ENCODE peak calls at places on chromosome 1, in five cellular contexts. One of them, this sample, is unnamed.

GRCh38 chr1:168626326-168626725 is 49.9 kb downstream of the XCL1 start:
- DNase-seq in GM20000: no peak
- DNase-seq in brain microvascular endothelial cell: no peak
- DNase-seq in AG09309: no peak
- DNase-seq in fibroblast of lung: no peak
- DNase-seq in this sample: no peak

GRCh38 chr1:151612506-151613274 is 840 bp downstream of the SNX27 start:
- DNase-seq in GM20000: peak; percentile 61
- DNase-seq in brain microvascular endothelial cell: no peak
- DNase-seq in AG09309: no peak
- DNase-seq in fibroblast of lung: peak; percentile 23
- DNase-seq in this sample: peak; percentile 34

GRCh38 chr1:235093685-235094592 is 34.7 kb downstream of the TOMM20 start:
- DNase-seq in GM20000: peak; percentile 77
- DNase-seq in brain microvascular endothelial cell: peak; percentile 69
- DNase-seq in AG09309: no peak
- DNase-seq in fibroblast of lung: peak; percentile 45
- DNase-seq in this sample: peak; percentile 69

GRCh38 chr1:183970516-183971300 is 66.8 kb downstream of the COLGALT2 start:
- DNase-seq in GM20000: no peak
- DNase-seq in brain microvascular endothelial cell: no peak
- DNase-seq in AG09309: no peak
- DNase-seq in fibroblast of lung: no peak
- DNase-seq in this sample: no peak

GRCh38 chr1:100622037-100622436 is 84.1 kb downstream of the GPR88 start:
- DNase-seq in GM20000: no peak
- DNase-seq in brain microvascular endothelial cell: peak; percentile 99
- DNase-seq in AG09309: peak; percentile 99
- DNase-seq in fibroblast of lung: peak; percentile 98
- DNase-seq in this sample: no peak

GRCh38 chr1:229753764-229754553 is 127.9 kb downstream of the URB2 start:
- DNase-seq in GM20000: peak; percentile 17
- DNase-seq in brain microvascular endothelial cell: no peak
- DNase-seq in AG09309: no peak
- DNase-seq in fibroblast of lung: no peak
- DNase-seq in this sample: no peak

GRCh38 chr1:37448691-37449417 is 25.5 kb upstream of the ZC3H12A start:
- DNase-seq in GM20000: no peak
- DNase-seq in brain microvascular endothelial cell: no peak
- DNase-seq in AG09309: no peak
- DNase-seq in fibroblast of lung: no peak
- DNase-seq in this sample: no peak

GRCh38 chr1:3775498-3776230 is 3.1 kb downstream of the SMIM1 start:
- DNase-seq in GM20000: peak; percentile 83
- DNase-seq in brain microvascular endothelial cell: peak; percentile 34
- DNase-seq in AG09309: no peak
- DNase-seq in fibroblast of lung: peak; percentile 66
- DNase-seq in this sample: no peak

GRCh38 chr1:40315795-40316594 is 1.1 kb downstream of the COL9A2 start:
- DNase-seq in GM20000: no peak
- DNase-seq in brain microvascular endothelial cell: no peak
- DNase-seq in AG09309: no peak
- DNase-seq in fibroblast of lung: no peak
- DNase-seq in this sample: no peak

GRCh38 chr1:64823691-64824476 is 79.0 kb downstream of the RAVER2 start:
- DNase-seq in GM20000: peak; percentile 56
- DNase-seq in brain microvascular endothelial cell: peak; percentile 79
- DNase-seq in AG09309: peak; percentile 46
- DNase-seq in fibroblast of lung: peak; percentile 69
- DNase-seq in this sample: peak; percentile 43

GRCh38 chr1:94299627-94300552 is 62.5 kb upstream of the ARHGAP29 start:
- DNase-seq in GM20000: no peak
- DNase-seq in brain microvascular endothelial cell: peak; percentile 63
- DNase-seq in AG09309: no peak
- DNase-seq in fibroblast of lung: peak; percentile 85
- DNase-seq in this sample: no peak

GRCh38 chr1:150578278-150579109 is 916 bp downstream of the MCL1 start:
- DNase-seq in GM20000: no peak
- DNase-seq in brain microvascular endothelial cell: peak; percentile 82
- DNase-seq in AG09309: peak; percentile 78
- DNase-seq in fibroblast of lung: peak; percentile 92
- DNase-seq in this sample: no peak

GRCh38 chr1:3811595-3811911 is 15.3 kb upstream of the LRRC47 start:
- DNase-seq in GM20000: peak; percentile 24
- DNase-seq in brain microvascular endothelial cell: no peak
- DNase-seq in AG09309: no peak
- DNase-seq in fibroblast of lung: no peak
- DNase-seq in this sample: no peak

GRCh38 chr1:40096646-40096976 is 441 bp downstream of the PPT1 start:
- DNase-seq in GM20000: no peak
- DNase-seq in brain microvascular endothelial cell: no peak
- DNase-seq in AG09309: no peak
- DNase-seq in fibroblast of lung: no peak
- DNase-seq in this sample: no peak

GRCh38 chr1:33009561-33009960 is 27.1 kb downstream of the AK2 start:
- DNase-seq in GM20000: no peak
- DNase-seq in brain microvascular endothelial cell: no peak
- DNase-seq in AG09309: no peak
- DNase-seq in fibroblast of lung: no peak
- DNase-seq in this sample: no peak

GRCh38 chr1:47587891-47588582 is 150.2 kb downstream of the FOXD2 start:
- DNase-seq in GM20000: no peak
- DNase-seq in brain microvascular endothelial cell: peak; percentile 28
- DNase-seq in AG09309: no peak
- DNase-seq in fibroblast of lung: no peak
- DNase-seq in this sample: peak; percentile 4

GRCh38 chr1:248818505-248819374 is 7.0 kb downstream of the SH3BP5L start:
- DNase-seq in GM20000: peak; percentile 21
- DNase-seq in brain microvascular endothelial cell: no peak
- DNase-seq in AG09309: no peak
- DNase-seq in fibroblast of lung: no peak
- DNase-seq in this sample: no peak

GRCh38 chr1:33560680-33561079 is 88.2 kb downstream of the ZSCAN20 start:
- DNase-seq in GM20000: no peak
- DNase-seq in brain microvascular endothelial cell: no peak
- DNase-seq in AG09309: no peak
- DNase-seq in fibroblast of lung: peak; percentile 36
- DNase-seq in this sample: no peak

GRCh38 chr1:24483441-24483840 is 19.2 kb upstream of the RCAN3 start:
- DNase-seq in GM20000: no peak
- DNase-seq in brain microvascular endothelial cell: no peak
- DNase-seq in AG09309: no peak
- DNase-seq in fibroblast of lung: no peak
- DNase-seq in this sample: no peak

GRCh38 chr1:115732307-115732706 is 36.2 kb downstream of the CASQ2 start:
- DNase-seq in GM20000: no peak
- DNase-seq in brain microvascular endothelial cell: no peak
- DNase-seq in AG09309: no peak
- DNase-seq in fibroblast of lung: no peak
- DNase-seq in this sample: no peak

GRCh38 chr1:200668514-200669313 is 993 bp downstream of the DDX59 start:
- DNase-seq in GM20000: no peak
- DNase-seq in brain microvascular endothelial cell: no peak
- DNase-seq in AG09309: no peak
- DNase-seq in fibroblast of lung: no peak
- DNase-seq in this sample: no peak

GRCh38 chr1:220803401-220804201 is 16.9 kb downstream of the MTARC1 start:
- DNase-seq in GM20000: no peak
- DNase-seq in brain microvascular endothelial cell: peak; percentile 48
- DNase-seq in AG09309: no peak
- DNase-seq in fibroblast of lung: no peak
- DNase-seq in this sample: no peak

GRCh38 chr1:200958597-200958996 is 63.9 kb downstream of the INAVA start:
- DNase-seq in GM20000: no peak
- DNase-seq in brain microvascular endothelial cell: no peak
- DNase-seq in AG09309: no peak
- DNase-seq in fibroblast of lung: no peak
- DNase-seq in this sample: no peak

GRCh38 chr1:102628008-102628736 is 480.1 kb downstream of the COL11A1 start:
- DNase-seq in GM20000: no peak
- DNase-seq in brain microvascular endothelial cell: peak; percentile 5
- DNase-seq in AG09309: no peak
- DNase-seq in fibroblast of lung: no peak
- DNase-seq in this sample: no peak

GRCh38 chr1:44293761-44294315 is 61.2 kb downstream of the ERI3 start:
- DNase-seq in GM20000: no peak
- DNase-seq in brain microvascular endothelial cell: no peak
- DNase-seq in AG09309: no peak
- DNase-seq in fibroblast of lung: no peak
- DNase-seq in this sample: no peak
- TF ChIP-seq CTCF in GM20000: no peak
- TF ChIP-seq CTCF in brain microvascular endothelial cell: no peak
- TF ChIP-seq CTCF in AG09309: no peak
- TF ChIP-seq CTCF in fibroblast of lung: no peak
- TF ChIP-seq CTCF in this sample: no peak

GRCh38 chr1:43366179-43366578 is 1.6 kb downstream of the ELOVL1 start:
- DNase-seq in GM20000: no peak
- DNase-seq in brain microvascular endothelial cell: no peak
- DNase-seq in AG09309: no peak
- DNase-seq in fibroblast of lung: no peak
- DNase-seq in this sample: peak; percentile 24
- TF ChIP-seq CTCF in GM20000: no peak
- TF ChIP-seq CTCF in brain microvascular endothelial cell: no peak
- TF ChIP-seq CTCF in AG09309: no peak
- TF ChIP-seq CTCF in fibroblast of lung: no peak
- TF ChIP-seq CTCF in this sample: no peak

DNA sequence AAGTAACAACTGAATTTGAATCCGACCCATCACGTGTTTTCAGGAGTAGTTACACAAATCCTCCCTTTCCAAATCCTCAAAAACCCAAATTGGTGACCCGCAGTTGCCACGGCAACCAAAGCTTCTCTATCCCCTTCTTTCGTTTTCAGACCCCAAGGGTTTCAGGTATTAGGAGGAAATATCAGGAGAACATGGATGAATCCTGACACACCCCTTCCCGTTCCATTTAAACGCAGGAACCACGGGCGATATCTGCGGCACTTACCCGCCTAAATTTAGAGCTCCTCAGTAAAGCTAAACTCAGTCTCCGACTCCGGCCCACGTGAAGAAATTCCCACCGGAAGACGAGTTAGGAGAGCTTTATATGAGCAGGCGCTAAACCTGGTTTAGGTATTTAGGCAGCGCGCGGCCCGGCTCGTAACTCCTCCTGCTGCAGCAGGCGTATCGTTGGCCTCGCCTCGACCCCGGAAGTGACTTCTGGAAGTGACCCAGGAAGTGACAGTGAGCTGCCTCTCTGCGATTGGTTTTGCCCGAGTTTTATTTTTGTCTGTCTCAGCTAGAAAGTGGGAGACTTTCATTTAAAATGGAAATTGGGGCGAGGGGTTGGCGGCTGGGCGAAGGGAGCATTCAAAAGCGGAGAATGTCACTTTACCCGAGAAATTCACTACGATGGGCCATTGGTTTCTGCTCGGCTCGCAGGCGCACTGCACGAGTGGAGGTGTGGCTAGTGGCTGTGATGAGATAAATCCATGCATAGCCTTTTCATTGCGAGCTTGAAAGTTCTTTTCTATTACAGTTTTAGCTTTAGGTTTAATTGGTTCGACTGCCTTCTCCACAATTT is at the start of gene TAF1A:
- DNase-seq in GM20000: peak; percentile 86
- DNase-seq in brain microvascular endothelial cell: peak; percentile 75
- DNase-seq in AG09309: peak; percentile 23
- DNase-seq in fibroblast of lung: peak; percentile 83
- DNase-seq in this sample: peak; percentile 48
- TF ChIP-seq CTCF in GM20000: no peak
- TF ChIP-seq CTCF in brain microvascular endothelial cell: no peak
- TF ChIP-seq CTCF in AG09309: no peak
- TF ChIP-seq CTCF in fibroblast of lung: no peak
- TF ChIP-seq CTCF in this sample: no peak

DNA sequence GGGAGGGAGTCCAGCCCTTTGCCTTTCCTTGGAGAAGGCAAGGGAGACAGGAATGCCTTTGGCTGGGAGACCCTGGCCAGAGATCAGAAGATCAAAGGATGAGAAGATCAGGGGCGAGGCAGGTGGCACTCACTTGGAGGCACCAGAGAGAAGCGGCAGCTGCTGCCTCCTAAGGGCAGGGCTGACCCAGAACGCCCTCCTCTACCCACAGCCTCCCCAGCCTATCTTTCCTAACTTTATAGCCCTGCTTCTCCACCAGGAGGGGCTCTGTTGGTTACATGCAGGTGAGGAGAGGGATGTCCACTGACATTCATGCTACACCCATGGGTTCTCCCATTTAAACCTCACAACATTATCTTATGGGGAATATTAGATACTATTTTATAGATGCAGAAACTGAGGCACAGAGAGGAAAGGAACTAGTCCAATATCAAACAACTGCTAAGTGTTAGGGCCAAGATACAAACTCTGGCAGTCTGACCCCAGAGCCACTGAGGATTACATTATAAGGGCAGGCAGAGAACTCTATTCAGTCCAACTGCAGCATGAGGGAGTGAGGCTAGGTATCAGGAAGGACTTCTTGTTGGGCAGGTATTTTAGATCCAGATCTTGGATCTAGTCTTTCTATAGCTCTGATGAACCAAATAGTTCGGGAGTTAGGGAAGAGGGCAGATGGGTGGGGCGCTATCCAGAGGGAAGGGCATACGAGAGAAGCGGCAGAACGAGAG is 19.9 kb downstream of the LGR6 start:
- DNase-seq in GM20000: no peak
- DNase-seq in brain microvascular endothelial cell: no peak
- DNase-seq in AG09309: no peak
- DNase-seq in fibroblast of lung: no peak
- DNase-seq in this sample: no peak
- TF ChIP-seq CTCF in GM20000: no peak
- TF ChIP-seq CTCF in brain microvascular endothelial cell: peak; percentile 54
- TF ChIP-seq CTCF in AG09309: peak; percentile 4
- TF ChIP-seq CTCF in fibroblast of lung: peak; percentile 27
- TF ChIP-seq CTCF in this sample: peak; percentile 49

DNA sequence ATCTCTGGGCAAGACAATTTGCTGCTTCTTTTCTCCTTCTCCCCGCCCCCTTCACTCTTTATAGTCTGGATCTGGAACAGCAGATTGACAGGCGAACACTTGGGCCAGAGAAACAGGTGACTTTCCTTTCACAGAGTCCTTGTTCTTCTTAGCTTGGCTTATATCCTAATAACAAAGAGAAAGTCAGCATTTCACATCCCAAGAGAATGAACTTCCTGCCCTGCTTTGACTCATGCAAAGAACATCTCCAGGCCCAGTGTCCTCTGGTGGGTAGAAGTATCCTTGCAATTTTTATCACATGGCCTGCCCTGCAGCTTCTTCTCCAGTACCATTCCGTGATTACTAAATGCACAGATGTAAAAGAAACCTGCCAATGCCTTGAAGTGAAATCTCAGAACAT is 764.4 kb downstream of the ADGRL2 start:
- DNase-seq in GM20000: no peak
- DNase-seq in brain microvascular endothelial cell: peak; percentile 90
- DNase-seq in AG09309: peak; percentile 47
- DNase-seq in fibroblast of lung: peak; percentile 91
- DNase-seq in this sample: no peak
- TF ChIP-seq CTCF in GM20000: no peak
- TF ChIP-seq CTCF in brain microvascular endothelial cell: peak; percentile 58
- TF ChIP-seq CTCF in AG09309: peak; percentile 39
- TF ChIP-seq CTCF in fibroblast of lung: peak; percentile 34
- TF ChIP-seq CTCF in this sample: no peak

DNA sequence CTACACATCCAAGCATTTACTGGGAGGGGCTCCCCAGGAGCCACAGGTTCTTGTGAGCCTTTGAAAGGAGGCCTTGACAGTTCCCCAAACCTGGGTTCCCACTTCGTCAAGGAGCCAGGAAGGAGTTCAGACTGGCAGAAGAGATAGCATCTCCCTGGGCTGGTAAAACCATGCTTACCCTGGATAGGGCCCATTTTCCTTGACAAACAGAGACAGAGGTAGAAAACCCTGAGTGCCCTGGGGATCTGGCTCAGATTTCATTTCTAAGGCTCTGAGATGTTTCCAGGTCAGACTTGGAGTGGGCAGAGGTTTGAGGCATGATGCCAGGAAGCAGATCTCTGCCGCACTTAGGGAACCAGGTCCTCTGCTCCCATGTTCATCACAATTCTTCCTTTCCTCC is 2.7 kb downstream of the ETNK2 start:
- DNase-seq in GM20000: no peak
- DNase-seq in brain microvascular endothelial cell: no peak
- DNase-seq in AG09309: no peak
- DNase-seq in fibroblast of lung: no peak
- DNase-seq in this sample: no peak
- TF ChIP-seq CTCF in GM20000: no peak
- TF ChIP-seq CTCF in brain microvascular endothelial cell: no peak
- TF ChIP-seq CTCF in AG09309: no peak
- TF ChIP-seq CTCF in fibroblast of lung: no peak
- TF ChIP-seq CTCF in this sample: no peak